ENCODE peak calls at places on chromosome 7, in eight cellular contexts. F is coronary artery, K is body of pancreas, B is HFFc6, P is lung, S is GM23338, W is cardiac fibroblast, L is Caco-2. J is an unnamed sample.

GRCh38 chr7:2242541-2243482 is 786 bp downstream of the NUDT1 start:
- DNase-seq in F (no peak), K (no peak), B (peak), P (no peak), S (peak), W (no peak), L (no peak), J (no peak)

GRCh38 chr7:103573479-103574058 is 127.6 kb upstream of the SLC26A5 start:
- DNase-seq in F (no peak), K (no peak), B (peak), P (no peak), S (peak), W (peak), L (no peak), J (no peak)

GRCh38 chr7:138303230-138304070 is 156.6 kb upstream of the TRIM24 start:
- DNase-seq in F (no peak), K (no peak), B (no peak), P (no peak), S (peak), W (no peak), L (no peak), J (no peak)

GRCh38 chr7:80478683-80479082 is 33.2 kb downstream of the GNAT3 start:
- DNase-seq in F (no peak), K (no peak), B (peak), P (no peak), S (peak), W (peak), L (no peak), J (no peak)

GRCh38 chr7:3439333-3440030 is 138.4 kb downstream of the SDK1 start:
- DNase-seq in F (no peak), K (no peak), B (peak), P (no peak), S (no peak), W (peak), L (no peak), J (no peak)

GRCh38 chr7:92723205-92723604 is 113.2 kb downstream of the CDK6 start:
- DNase-seq in F (no peak), K (no peak), B (peak), P (no peak), S (no peak), W (peak), L (no peak), J (no peak)

GRCh38 chr7:96397936-96398596 is 76.2 kb upstream of the SLC25A13 start:
- DNase-seq in F (no peak), K (no peak), B (no peak), P (no peak), S (peak), W (no peak), L (no peak), J (no peak)

GRCh38 chr7:106326594-106327537 is 42.1 kb upstream of the NAMPT start:
- DNase-seq in F (no peak), K (no peak), B (no peak), P (no peak), S (no peak), W (peak), L (no peak), J (no peak)

GRCh38 chr7:116952640-116953371 is 495 bp upstream of the ST7 start:
- DNase-seq in F (no peak), K (peak), B (peak), P (peak), S (peak), W (peak), L (peak), J (peak)

GRCh38 chr7:106071999-106072714 is 40.0 kb downstream of the SYPL1 start:
- DNase-seq in F (no peak), K (peak), B (no peak), P (no peak), S (no peak), W (peak), L (peak), J (no peak)

GRCh38 chr7:137834552-137834951 is 12.2 kb downstream of the DGKI start:
- DNase-seq in F (no peak), K (no peak), B (no peak), P (no peak), S (no peak), W (no peak), L (no peak), J (no peak)

GRCh38 chr7:33646992-33647391 is 258.3 kb upstream of the BMPER start:
- DNase-seq in F (no peak), K (no peak), B (no peak), P (no peak), S (no peak), W (no peak), L (no peak), J (no peak)

GRCh38 chr7:76409537-76409936 is at the start of gene SSC4D:
- DNase-seq in F (no peak), K (peak), B (no peak), P (no peak), S (peak), W (no peak), L (peak), J (no peak)

GRCh38 chr7:32161708-32162107 is 91.5 kb upstream of the PDE1C start:
- DNase-seq in F (no peak), K (no peak), B (peak), P (no peak), S (no peak), W (peak), L (no peak), J (no peak)

GRCh38 chr7:98745722-98746318 is 124.0 kb downstream of the TMEM130 start:
- DNase-seq in F (no peak), K (peak), B (peak), P (peak), S (peak), W (peak), L (peak), J (peak)

GRCh38 chr7:100887186-100887954 is 2.1 kb downstream of the UFSP1 start:
- DNase-seq in F (no peak), K (no peak), B (no peak), P (no peak), S (no peak), W (no peak), L (no peak), J (no peak)

GRCh38 chr7:26553582-26553981 is 261.9 kb downstream of the SNX10 start:
- DNase-seq in F (no peak), K (no peak), B (no peak), P (no peak), S (no peak), W (no peak), L (no peak), J (no peak)

GRCh38 chr7:109793-110556 is 82.4 kb upstream of the FAM20C start:
- DNase-seq in F (peak), K (no peak), B (no peak), P (no peak), S (no peak), W (no peak), L (no peak), J (no peak)

GRCh38 chr7:6271091-6271658 is 1.2 kb downstream of the CYTH3 start:
- DNase-seq in F (peak), K (peak), B (peak), P (peak), S (peak), W (peak), L (no peak), J (no peak)

GRCh38 chr7:15995027-15995426 is 308.5 kb upstream of the MEOX2 start:
- DNase-seq in F (no peak), K (no peak), B (no peak), P (no peak), S (no peak), W (no peak), L (no peak), J (no peak)

GRCh38 chr7:18040196-18040595 is 12.6 kb upstream of the PRPS1L1 start:
- DNase-seq in F (no peak), K (no peak), B (peak), P (no peak), S (no peak), W (peak), L (no peak), J (no peak)

GRCh38 chr7:65971021-65971420 is 11.0 kb downstream of the GUSB start:
- DNase-seq in F (no peak), K (no peak), B (no peak), P (no peak), S (no peak), W (no peak), L (no peak), J (no peak)

GRCh38 chr7:20417260-20417659 is 86.6 kb downstream of the ITGB8 start:
- DNase-seq in F (no peak), K (peak), B (no peak), P (no peak), S (no peak), W (no peak), L (no peak), J (no peak)

GRCh38 chr7:30804078-30804661 is 33.0 kb downstream of the MINDY4 start:
- DNase-seq in F (no peak), K (no peak), B (peak), P (no peak), S (no peak), W (peak), L (no peak), J (no peak)

GRCh38 chr7:1666251-1666778 is 3.8 kb upstream of the ELFN1 start:
- DNase-seq in F (peak), K (no peak), B (no peak), P (no peak), S (peak), W (no peak), L (peak), J (no peak)

GRCh38 chr7:158431941-158432347 is 155.7 kb downstream of the PTPRN2 start:
- DNase-seq in F (peak), K (peak), B (peak), P (peak), S (no peak), W (peak), L (peak), J (no peak)

GRCh38 chr7:128150223-128150622 is 90.9 kb upstream of the LEP start:
- DNase-seq in F (peak), K (no peak), B (no peak), P (no peak), S (no peak), W (no peak), L (no peak), J (no peak)

GRCh38 chr7:73851410-73852338 is 9.3 kb upstream of the TMEM270 start:
- DNase-seq in F (no peak), K (no peak), B (peak), P (no peak), S (no peak), W (peak), L (no peak), J (no peak)

GRCh38 chr7:19284136-19284535 is 138.9 kb upstream of the FERD3L start:
- DNase-seq in F (no peak), K (no peak), B (no peak), P (no peak), S (no peak), W (no peak), L (no peak), J (no peak)

GRCh38 chr7:85806321-85806720 is 619.5 kb upstream of the SEMA3D start:
- DNase-seq in F (no peak), K (no peak), B (no peak), P (no peak), S (peak), W (no peak), L (no peak), J (no peak)

GRCh38 chr7:93902777-93903423 is 3.5 kb upstream of the GNGT1 start:
- DNase-seq in F (no peak), K (no peak), B (no peak), P (no peak), S (peak), W (peak), L (no peak), J (no peak)

GRCh38 chr7:43643842-43644241 is 60.9 kb downstream of the STK17A start:
- DNase-seq in F (no peak), K (no peak), B (no peak), P (no peak), S (no peak), W (no peak), L (no peak), J (no peak)

GRCh38 chr7:10632707-10633106 is 341.0 kb upstream of the PHF14 start:
- DNase-seq in F (no peak), K (no peak), B (no peak), P (no peak), S (no peak), W (no peak), L (no peak), J (no peak)

GRCh38 chr7:116380030-116380429 is 119.5 kb upstream of the CAV2 start:
- DNase-seq in F (no peak), K (no peak), B (no peak), P (no peak), S (no peak), W (peak), L (no peak), J (no peak)

GRCh38 chr7:155141562-155141961 is 71.4 kb downstream of the HTR5A start:
- DNase-seq in F (no peak), K (no peak), B (no peak), P (no peak), S (no peak), W (no peak), L (no peak), J (no peak)

GRCh38 chr7:5408777-5409176 is 14.9 kb downstream of the TNRC18 start:
- DNase-seq in F (no peak), K (no peak), B (no peak), P (no peak), S (no peak), W (peak), L (no peak), J (no peak)

GRCh38 chr7:102279537-102280400 is 6.9 kb upstream of the SH2B2 start:
- DNase-seq in F (no peak), K (peak), B (peak), P (peak), S (peak), W (peak), L (peak), J (peak)

GRCh38 chr7:111308691-111309090 is 217.8 kb downstream of the LRRN3 start:
- DNase-seq in F (no peak), K (no peak), B (no peak), P (no peak), S (no peak), W (no peak), L (no peak), J (no peak)

GRCh38 chr7:111312966-111313365 is 222.0 kb downstream of the LRRN3 start:
- DNase-seq in F (no peak), K (no peak), B (peak), P (no peak), S (peak), W (peak), L (peak), J (no peak)
- TF ChIP-seq CTCF in F (no peak), K (no peak), B (peak), P (no peak), S (no peak), W (no peak), L (no peak), J (no peak)

DNA sequence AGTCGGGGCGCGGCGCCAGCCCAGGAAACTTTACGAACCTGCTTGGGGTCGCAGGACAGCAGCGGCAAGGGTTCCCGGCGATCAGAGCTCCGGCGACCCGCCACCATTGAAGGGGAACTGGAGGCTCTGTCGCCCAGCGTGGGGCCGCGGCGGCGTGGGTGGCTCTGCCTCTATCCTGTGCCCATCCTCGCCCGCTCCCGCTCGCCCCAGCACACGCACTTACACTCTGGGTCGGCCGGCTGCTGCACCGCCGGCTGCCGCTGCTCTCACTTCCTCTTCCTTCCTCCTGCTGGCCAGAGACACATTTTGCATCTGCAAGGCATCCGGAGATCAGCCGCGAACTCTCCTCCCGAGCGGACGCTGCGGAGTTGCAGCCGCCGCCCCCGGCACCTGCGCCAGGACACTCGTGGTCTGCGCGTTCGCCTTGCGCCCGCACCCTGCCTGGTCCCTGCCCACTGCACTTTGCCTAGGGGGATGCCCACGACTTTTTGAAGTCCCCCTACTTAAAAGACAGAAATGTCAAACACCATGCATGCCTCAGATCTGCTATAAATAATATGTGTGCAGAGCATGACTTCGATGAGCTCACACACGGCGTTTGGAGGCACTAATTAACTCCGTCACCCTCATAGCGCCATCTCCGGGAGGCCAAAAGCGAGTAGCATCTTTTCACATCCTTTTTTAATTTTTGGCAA is at the start of gene ELMO1:
- DNase-seq in F (peak), K (peak), B (no peak), P (peak), S (peak), W (peak), L (peak), J (peak)
- TF ChIP-seq CTCF in F (no peak), K (peak), B (no peak), P (peak), S (peak), W (peak), L (no peak), J (peak)

DNA sequence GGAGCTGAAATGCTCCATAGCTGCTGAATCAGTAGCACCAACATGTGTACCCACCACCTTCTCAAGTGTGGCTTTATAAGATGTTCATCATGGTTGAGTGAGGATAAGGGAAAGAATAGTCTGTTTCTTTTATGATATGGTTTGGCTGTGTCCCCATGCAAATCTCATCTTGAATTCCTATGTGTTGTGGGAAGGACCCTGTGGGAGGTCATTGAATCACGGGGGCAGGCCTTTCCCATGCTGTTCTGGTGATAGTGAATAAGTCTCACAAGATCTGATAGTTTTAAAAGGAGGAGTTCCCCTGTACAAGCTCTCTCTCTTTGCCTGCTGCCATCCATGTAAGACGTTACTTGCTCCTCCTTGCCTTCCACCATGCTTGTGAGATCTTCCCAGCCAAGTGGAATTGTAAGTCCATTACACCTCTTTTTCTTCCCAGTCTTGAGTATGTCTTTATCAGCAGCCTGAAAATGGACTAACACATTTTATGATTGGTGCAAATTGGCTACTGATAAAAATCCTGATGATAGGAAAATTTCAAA is 799.9 kb downstream of the TNS3 start:
- DNase-seq in F (no peak), K (no peak), B (no peak), P (no peak), S (no peak), W (no peak), L (no peak), J (no peak)
- TF ChIP-seq CTCF in F (no peak), K (no peak), B (no peak), P (no peak), S (no peak), W (no peak), L (no peak), J (no peak)

GRCh38 chr7:142389544-142389943 is 131.7 kb upstream of the PRSS58 start:
- DNase-seq in F (no peak), K (peak), B (no peak), P (no peak), S (no peak), W (no peak), L (no peak), J (no peak)

GRCh38 chr7:142385528-142386340 is 127.9 kb upstream of the PRSS58 start:
- DNase-seq in F (no peak), K (peak), B (peak), P (no peak), S (peak), W (peak), L (peak), J (peak)

DNA sequence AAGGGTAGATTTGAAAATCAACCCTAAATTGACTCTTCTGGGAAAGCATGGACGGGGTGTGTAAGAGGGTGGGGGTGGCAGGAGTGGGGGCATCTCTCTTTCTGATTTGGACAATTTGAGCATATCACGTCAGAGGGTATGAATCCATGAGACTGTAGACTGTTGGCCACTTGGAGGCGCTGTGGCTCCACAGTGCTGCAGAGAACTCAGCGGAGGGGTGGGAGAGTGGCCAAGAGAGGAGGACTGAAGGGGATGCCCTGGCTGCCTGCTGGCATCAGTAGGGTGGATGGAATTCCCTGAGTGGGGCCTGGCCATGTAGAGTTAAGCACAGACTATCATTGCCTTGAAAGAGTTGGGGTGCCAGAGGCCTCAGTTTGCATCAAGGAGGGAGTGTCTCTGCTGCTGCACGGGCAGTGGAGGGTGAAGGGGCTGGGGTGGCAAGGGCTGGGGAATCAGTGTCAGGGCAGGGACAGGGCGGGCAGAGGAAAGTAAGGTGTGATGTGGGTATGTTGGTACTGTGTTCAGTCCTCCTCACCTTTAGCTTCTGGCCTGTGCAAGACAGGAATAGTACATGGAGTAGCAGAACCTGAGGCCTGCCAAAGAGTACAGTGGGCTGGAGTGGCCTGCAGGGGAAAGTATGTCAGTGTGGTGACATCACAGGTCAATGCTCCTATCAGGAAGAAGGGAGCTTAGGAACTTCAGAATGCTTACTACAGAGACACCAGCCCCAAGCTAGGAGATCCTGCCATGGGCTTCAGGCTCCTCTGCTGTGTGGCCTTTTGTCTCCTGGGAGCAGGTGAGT is 133.5 kb upstream of the PRSS58 start:
- DNase-seq in F (no peak), K (no peak), B (no peak), P (no peak), S (peak), W (no peak), L (no peak), J (no peak)
- TF ChIP-seq CTCF in F (no peak), K (peak), B (peak), P (no peak), S (peak), W (peak), L (peak), J (peak)

DNA sequence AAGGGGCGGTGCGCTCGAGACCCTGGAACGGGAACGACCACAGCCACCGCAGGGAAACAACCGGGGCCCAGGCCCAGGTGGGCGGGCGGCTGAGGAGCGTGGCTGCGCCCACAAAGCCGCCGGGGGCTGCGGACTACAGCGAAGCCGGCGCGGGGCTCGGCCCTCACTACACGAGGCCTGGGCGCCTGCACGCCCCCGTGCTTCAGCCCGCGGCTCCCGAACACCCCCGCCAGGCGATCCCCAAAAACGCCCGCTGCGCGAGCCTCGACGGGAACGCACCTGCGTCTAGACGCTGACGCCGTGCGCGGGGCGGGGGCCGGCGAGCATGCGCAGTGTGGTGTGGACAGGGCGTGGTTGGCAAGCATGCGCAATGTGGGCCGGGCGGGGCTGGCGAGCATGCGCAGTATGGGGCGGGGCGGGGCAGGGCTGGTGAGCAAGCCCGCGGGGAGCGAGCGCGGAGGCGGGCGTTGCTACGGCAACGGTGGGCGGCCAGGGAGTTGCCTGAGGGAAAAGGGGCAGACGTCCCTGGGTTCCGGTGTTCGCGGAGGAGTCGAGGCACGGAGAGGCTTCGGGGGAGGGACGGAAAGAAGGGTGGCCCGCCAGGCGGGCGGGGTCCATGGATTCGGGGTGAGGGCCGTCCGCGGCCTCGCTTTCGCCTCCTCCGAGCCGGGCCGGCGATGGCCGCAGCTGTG is at the start of gene RNF32:
- DNase-seq in F (peak), K (peak), B (peak), P (peak), S (peak), W (peak), L (peak), J (peak)
- TF ChIP-seq CTCF in F (no peak), K (no peak), B (no peak), P (no peak), S (no peak), W (no peak), L (no peak), J (no peak)